ENCODE peak calls at places on chromosomes 7 and 10, in eight cellular contexts. A is activated B cell treated with CpG ODN at 0.5 μM for 24 hours; N is upper lobe of right lung; Q is activated T-cell treated with anti-CD3 and anti-CD28 coated beads, Interleukin-2, amount 50 U/mL, for 4 hours; X is activated naive CD4-positive, alpha-beta T cell treated with anti-CD3 and anti-CD28 coated beads, Interleukin-2, amount 50 U/mL, for 72 hours; H is aorta; D is heart left ventricle; W is activated CD4-positive, CD25-positive, alpha-beta regulatory T cell treated with anti-CD3 and anti-CD28 coated beads, Interleukin-2, amount 50 U/mL, for 24 hours. V is an unnamed sample.

GRCh38 chr7:63009771-63010170 is 988.9 kb upstream of the ZNF722 start:
- ATAC-seq in H (no peak), Q (no peak), X (no peak), A (no peak), N (no peak), W (no peak), D (no peak), V (no peak)

GRCh38 chr10:23189024-23189423 is 3.1 kb upstream of the PTF1A start:
- ATAC-seq in X (no peak), N (no peak), W (no peak), D (no peak), Q (no peak), H (no peak), A (no peak), V (no peak)

GRCh38 chr7:135320277-135320676 is 86.6 kb downstream of the STRA8 start:
- ATAC-seq in N (peak), X (no peak), H (no peak), W (no peak), D (peak), A (no peak), Q (no peak), V (peak)

GRCh38 chr7:107958764-107959526 is 44.0 kb downstream of the LAMB1 start:
- ATAC-seq in H (peak), X (no peak), W (no peak), Q (no peak), N (peak), D (no peak), A (no peak), V (peak)

GRCh38 chr10:34254596-34254995 is 560.5 kb downstream of the PARD3 start:
- ATAC-seq in N (peak), H (no peak), D (no peak), Q (peak), A (no peak), W (peak), X (peak), V (peak)

GRCh38 chr7:128069367-128070364 is 38.4 kb upstream of the LRRC4 start:
- ATAC-seq in H (no peak), A (no peak), X (no peak), W (no peak), Q (no peak), D (no peak), N (peak), V (no peak)

GRCh38 chr7:35908305-35909223 is 107.7 kb downstream of the SEPTIN7 start:
- ATAC-seq in A (no peak), N (no peak), D (no peak), X (no peak), Q (peak), W (no peak), H (no peak), V (no peak)

GRCh38 chr7:38020134-38020533 is 99.7 kb downstream of the EPDR1 start:
- ATAC-seq in D (no peak), A (no peak), H (no peak), W (no peak), X (no peak), N (no peak), Q (no peak), V (no peak)

GRCh38 chr7:127901895-127902703 is 129.1 kb downstream of the LRRC4 start:
- ATAC-seq in H (no peak), W (no peak), Q (no peak), X (no peak), A (no peak), D (no peak), N (no peak), V (no peak)

GRCh38 chr7:124812764-124813163 is 47.2 kb upstream of the GPR37 start:
- ATAC-seq in H (no peak), A (no peak), W (no peak), X (no peak), D (no peak), N (no peak), Q (no peak), V (no peak)

GRCh38 chr7:66627876-66628360 is 763 bp upstream of the KCTD7 start:
- ATAC-seq in D (peak), N (peak), W (no peak), A (no peak), X (peak), Q (peak), H (peak), V (peak)

GRCh38 chr10:4194231-4194630 is 409.2 kb upstream of the KLF6 start:
- ATAC-seq in D (no peak), Q (no peak), H (no peak), X (no peak), N (no peak), A (no peak), W (no peak), V (no peak)

GRCh38 chr10:127882801-127883459 is 9.8 kb downstream of the CLRN3 start:
- ATAC-seq in N (no peak), A (no peak), W (no peak), Q (no peak), X (no peak), D (no peak), H (no peak), V (no peak)

GRCh38 chr7:34044319-34044643 is 138.9 kb downstream of the BMPER start:
- ATAC-seq in X (no peak), Q (no peak), W (no peak), N (no peak), H (peak), A (no peak), D (no peak), V (no peak)

GRCh38 chr7:134996097-134996550 is 9.8 kb downstream of the AGBL3 start:
- ATAC-seq in Q (peak), X (no peak), D (no peak), W (no peak), H (no peak), A (no peak), N (no peak), V (peak)

GRCh38 chr7:108137993-108138392 is 7.8 kb upstream of the LAMB4 start:
- ATAC-seq in D (no peak), N (no peak), H (no peak), Q (no peak), W (no peak), A (no peak), X (no peak), V (no peak)

GRCh38 chr7:137032436-137032835 is 164.0 kb downstream of the CHRM2 start:
- ATAC-seq in W (no peak), N (no peak), Q (no peak), H (no peak), A (no peak), X (no peak), D (no peak), V (no peak)

GRCh38 chr10:103560886-103561285 is 67.4 kb downstream of the NEURL1 start:
- ATAC-seq in Q (no peak), H (no peak), D (no peak), N (no peak), X (no peak), W (no peak), A (no peak), V (no peak)

GRCh38 chr7:142323706-142324105 is 65.8 kb upstream of the PRSS58 start:
- ATAC-seq in X (peak), D (no peak), A (no peak), H (peak), Q (peak), N (peak), W (peak), V (peak)

GRCh38 chr10:94402204-94403033 is at the start of gene TBC1D12:
- ATAC-seq in X (peak), N (peak), Q (peak), H (peak), W (peak), A (peak), D (peak), V (peak)

GRCh38 chr10:124279882-124280281 is 138.8 kb downstream of the OAT start:
- ATAC-seq in W (no peak), H (no peak), X (no peak), Q (no peak), A (no peak), N (peak), D (no peak), V (no peak)

V was measured in SK-N-SH treated with all-trans-retinoic acid at 6 μM for 48 hours.